ENCODE peak calls at places on chromosomes 11 and 22, in six cellular contexts. O is PC-3, X is neural progenitor cell, R is SK-N-SH, M is HCT116, E is MM.1S. U is an unnamed sample.

GRCh38 chr22:50600967-50601668 is 525 bp downstream of the MAPK8IP2 start:
- DNase-seq in O (no peak), X (no peak), R (peak; percentile 90), M (no peak), E (no peak), U (no peak)

GRCh38 chr22:49183208-49183825 is 644.4 kb downstream of the BRD1 start:
- DNase-seq in O (no peak), X (no peak), R (no peak), M (no peak), E (no peak), U (no peak)

GRCh38 chr11:118961189-118961588 is 5.1 kb downstream of the UPK2 start:
- DNase-seq in O (no peak), X (no peak), R (no peak), M (no peak), E (no peak), U (no peak)

GRCh38 chr11:12403995-12404345 is 26.6 kb downstream of the PARVA start:
- DNase-seq in O (no peak), X (no peak), R (no peak), M (no peak), E (no peak), U (no peak)

GRCh38 chr22:33919591-33920501 is at the start of gene LARGE1:
- DNase-seq in O (no peak), X (peak; percentile 78), R (peak; percentile 72), M (no peak), E (peak; percentile 86), U (peak; percentile 52)

GRCh38 chr11:114553642-114554041 is 6.0 kb downstream of the NXPE1 start:
- DNase-seq in O (peak; percentile 32), X (no peak), R (no peak), M (no peak), E (no peak), U (no peak)

GRCh38 chr11:122215244-122215992 is 99.4 kb upstream of the BLID start:
- DNase-seq in O (peak; percentile 80), X (peak; percentile 82), R (peak; percentile 88), M (peak; percentile 51), E (peak; percentile 66), U (peak; percentile 35)

GRCh38 chr11:65425971-65426838 is 3.6 kb downstream of the NEAT1 start:
- DNase-seq in O (peak; percentile 89), X (no peak), R (no peak), M (peak; percentile 42), E (peak; percentile 87), U (peak; percentile 80)

GRCh38 chr11:39365809-39366436 is 2093.5 kb downstream of the LRRC4C start:
- DNase-seq in O (peak; percentile 75), X (peak; percentile 20), R (no peak), M (no peak), E (no peak), U (no peak)
- TF ChIP-seq CTCF in O (peak; percentile 73), X (peak; percentile 48), R (peak; percentile 58), M (no peak), E (no peak), U (no peak)

DNA sequence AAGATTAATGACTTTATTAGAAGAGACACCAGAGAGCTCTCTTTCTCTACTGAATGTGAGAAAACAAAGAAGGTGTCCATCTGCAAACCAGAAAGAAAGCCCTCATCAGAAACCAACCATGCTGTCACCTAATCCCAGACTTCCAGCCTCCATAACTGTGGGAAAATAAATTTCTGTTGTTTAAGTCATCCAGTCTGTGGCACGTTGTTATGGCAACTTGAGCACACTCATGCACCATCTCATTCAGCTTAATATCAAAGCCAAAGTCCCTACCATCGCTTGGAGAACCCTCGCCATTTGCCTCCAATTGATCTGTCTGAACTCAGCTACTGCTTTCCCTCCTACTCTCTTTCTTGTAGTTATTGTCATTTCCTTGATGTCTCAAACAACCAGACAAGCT is 766.1 kb upstream of the ARHGAP42 start:
- DNase-seq in O (no peak), X (no peak), R (no peak), M (no peak), E (no peak), U (no peak)
- H3K4me3 ChIP-seq in O (no peak overlapping the region), X (no peak overlapping the region), R (no peak overlapping the region), M (no peak overlapping the region), E (no peak overlapping the region), U (no peak overlapping the region)

DNA sequence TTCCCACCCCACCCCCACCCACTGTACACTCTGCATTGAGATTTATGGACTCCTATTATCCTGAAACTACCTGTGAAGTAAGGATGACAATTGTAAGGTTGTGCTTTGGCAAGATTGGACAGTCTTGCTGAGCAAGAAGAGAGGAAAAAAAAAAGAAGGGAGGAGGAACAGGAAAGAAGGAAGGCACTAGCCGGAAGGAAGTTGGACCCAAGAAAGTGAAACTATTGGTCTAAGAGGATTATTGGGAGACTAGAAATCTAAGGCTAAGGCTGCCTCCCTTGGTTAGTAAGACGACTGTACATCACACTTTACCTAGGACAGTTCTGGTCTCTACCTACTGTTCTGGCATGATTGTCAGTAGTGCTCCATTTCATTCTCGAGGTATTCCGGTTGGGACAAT is 12.1 kb upstream of the TRIM44 start:
- DNase-seq in O (no peak), X (no peak), R (no peak), M (no peak), E (no peak), U (no peak)
- TF ChIP-seq EZH2phosphoT487 in O (no peak), X (no peak), R (no peak), M (no peak), E (no peak), U (no peak)

GRCh38 chr11:132099692-132100091 is 729.3 kb downstream of the NTM start:
- DNase-seq in O (peak; percentile 9), X (peak; percentile 48), R (peak; percentile 27), M (no peak), E (peak; percentile 18), U (peak; percentile 9)
- TF ChIP-seq CTCF in O (peak; percentile 49), X (peak; percentile 75), R (peak; percentile 40), M (peak; percentile 29), E (peak; percentile 52), U (peak; percentile 71)